ENCODE peak calls at places on chromosomes 13 and 19, in ten cellular contexts. H, C, E, G, D, S, M, J, A and T are unnamed samples.

GRCh38 chr13:113533441-113533840 is 42.9 kb upstream of the DCUN1D2 start:
- ATAC-seq in D (no peak), G (no peak), E (no peak), J (no peak), A (no peak), H (no peak), S (no peak), M (peak), C (no peak), T (no peak)

GRCh38 chr13:50149932-50150331 is 134.7 kb downstream of the KCNRG start:
- ATAC-seq in E (no peak), C (no peak), A (no peak), J (peak), D (no peak), S (no peak), M (no peak), G (peak), H (no peak), T (no peak)

GRCh38 chr13:73274147-73274546 is 215.3 kb downstream of the KLF5 start:
- ATAC-seq in H (no peak), J (no peak), E (no peak), G (no peak), S (no peak), C (no peak), M (no peak), A (no peak), D (no peak), T (no peak)

GRCh38 chr13:67285611-67286010 is 55.5 kb upstream of the PCDH9 start:
- ATAC-seq in E (no peak), M (no peak), J (no peak), G (no peak), C (no peak), A (no peak), D (no peak), H (no peak), S (no peak), T (no peak)

GRCh38 chr13:25872871-25873607 is 178.8 kb downstream of the SHISA2 start:
- ATAC-seq in C (no peak), A (no peak), M (peak), G (peak), E (no peak), H (no peak), J (no peak), D (no peak), S (no peak), T (no peak)

GRCh38 chr13:98535501-98536357 is 41.2 kb downstream of the STK24 start:
- ATAC-seq in C (peak), E (no peak), S (peak), D (no peak), H (peak), G (peak), J (no peak), M (no peak), A (no peak), T (no peak)

GRCh38 chr13:98543380-98544104 is 33.4 kb downstream of the STK24 start:
- ATAC-seq in M (no peak), G (no peak), E (no peak), C (no peak), D (peak), J (peak), H (no peak), A (peak), S (no peak), T (peak)

GRCh38 chr19:39676004-39676403 is 20.3 kb downstream of the LGALS16 start:
- ATAC-seq in G (no peak), S (no peak), A (no peak), H (no peak), J (no peak), M (no peak), E (no peak), D (peak), C (no peak), T (no peak)

GRCh38 chr19:58098682-58098998 is 609 bp upstream of the ZSCAN18 start:
- ATAC-seq in H (no peak), M (no peak), C (no peak), D (no peak), G (no peak), E (no peak), A (no peak), J (no peak), S (no peak), T (peak)

GRCh38 chr19:42052241-42052863 is 17.7 kb downstream of the GRIK5 start:
- ATAC-seq in M (no peak), C (peak), S (no peak), E (no peak), D (no peak), G (no peak), A (no peak), J (peak), H (no peak), T (no peak)

GRCh38 chr13:49113526-49114286 is 106.4 kb upstream of the MLNR start:
- ATAC-seq in S (no peak), J (no peak), C (no peak), H (no peak), E (no peak), A (peak), G (no peak), M (peak), D (peak), T (no peak)

GRCh38 chr19:3516675-3517207 is 10.6 kb downstream of the FZR1 start:
- ATAC-seq in M (no peak), D (peak), E (no peak), J (no peak), S (peak), G (no peak), C (no peak), H (no peak), A (no peak), T (peak)

GRCh38 chr19:2302319-2303208 is 5.4 kb downstream of the LINGO3 start:
- ATAC-seq in G (peak), J (peak), S (no peak), C (no peak), E (peak), H (peak), A (peak), D (peak), M (peak), T (peak)

GRCh38 chr19:51164215-51164614 is 22.1 kb downstream of the SIGLEC7 start:
- ATAC-seq in A (no peak), H (no peak), D (no peak), C (no peak), S (no peak), G (no peak), M (no peak), J (no peak), E (no peak), T (no peak)

GRCh38 chr13:113448545-113448884 is 4.8 kb downstream of the ADPRHL1 start:
- ATAC-seq in E (peak), D (no peak), J (peak), M (peak), G (peak), C (peak), A (no peak), S (peak), H (peak), T (no peak)

GRCh38 chr13:111046590-111047141 is 68.4 kb upstream of the ARHGEF7 start:
- ATAC-seq in G (peak), S (no peak), J (peak), M (no peak), D (peak), H (peak), E (no peak), C (peak), A (no peak), T (peak)

GRCh38 chr19:57559008-57559403 is 657 bp downstream of the ZNF550 start:
- ATAC-seq in A (peak), H (peak), S (peak), M (peak), J (peak), E (peak), D (peak), C (peak), G (peak), T (peak)

GRCh38 chr19:343941-344624 is 513 bp downstream of the MIER2 start:
- ATAC-seq in C (peak), E (peak), J (no peak), H (peak), S (no peak), M (no peak), D (peak), G (peak), A (peak), T (peak)

GRCh38 chr13:100674848-100675659 is 459 bp upstream of the TMTC4 start:
- ATAC-seq in A (peak), M (peak), S (peak), J (peak), E (peak), H (peak), D (peak), G (peak), C (peak), T (peak)

GRCh38 chr13:27131202-27131623 is 40.4 kb downstream of the USP12 start:
- ATAC-seq in H (peak), C (no peak), D (peak), G (peak), E (peak), S (peak), M (peak), A (peak), J (no peak), T (peak)